ENCODE peak calls at places on chromosomes 2 and 18, in six cellular contexts. X, I, Z, Y, Q and R are unnamed samples.

GRCh38 chr2:158094487-158095092 is 7.1 kb upstream of the UPP2 start:
- DNase-seq in X (peak; percentile 45), I (no peak), Z (no peak), Y (no peak), Q (no peak), R (no peak)

GRCh38 chr18:74064510-74064909 is 83.1 kb downstream of the FBXO15 start:
- DNase-seq in X (no peak), I (no peak), Z (no peak), Y (no peak), Q (no peak), R (no peak)

GRCh38 chr2:202278944-202279343 is 13.4 kb downstream of the NOP58 start:
- DNase-seq in X (no peak), I (peak; percentile 38), Z (no peak), Y (no peak), Q (peak; percentile 88), R (no peak)

GRCh38 chr18:22169011-22169888 is at the start of gene GATA6:
- DNase-seq in X (peak; percentile 94), I (peak; percentile 75), Z (peak; percentile 78), Y (no peak), Q (peak; percentile 99), R (no peak)

GRCh38 chr18:10055125-10055750 is 141.4 kb downstream of the VAPA start:
- DNase-seq in X (no peak), I (no peak), Z (no peak), Y (no peak), Q (no peak), R (no peak)

GRCh38 chr2:28631514-28632206 is 120.0 kb upstream of the PPP1CB start:
- DNase-seq in X (no peak), I (no peak), Z (no peak), Y (no peak), Q (no peak), R (no peak)

GRCh38 chr2:127733816-127734537 is 32.7 kb downstream of the SFT2D3 start:
- DNase-seq in X (no peak), I (no peak), Z (no peak), Y (no peak), Q (peak; percentile 45), R (no peak)

GRCh38 chr2:75500633-75501032 is 60.1 kb downstream of the EVA1A start:
- DNase-seq in X (no peak), I (no peak), Z (no peak), Y (no peak), Q (no peak), R (no peak)

GRCh38 chr18:76529433-76529811 is 34.4 kb upstream of the ZNF516 start:
- DNase-seq in X (no peak), I (no peak), Z (no peak), Y (no peak), Q (no peak), R (no peak)

GRCh38 chr18:74994502-74995403 is 214.2 kb downstream of the PTGR3 start:
- DNase-seq in X (no peak), I (no peak), Z (peak; percentile 28), Y (peak; percentile 18), Q (no peak), R (no peak)

GRCh38 chr2:219679041-219679440 is 51.6 kb downstream of the SLC4A3 start:
- DNase-seq in X (no peak), I (no peak), Z (no peak), Y (no peak), Q (no peak), R (no peak)

GRCh38 chr2:201881731-201882130 is 75.4 kb downstream of the CDK15 start:
- DNase-seq in X (no peak), I (no peak), Z (no peak), Y (no peak), Q (no peak), R (no peak)

GRCh38 chr2:75558786-75559428 is 1.8 kb downstream of the EVA1A start:
- DNase-seq in X (no peak), I (no peak), Z (no peak), Y (no peak), Q (peak; percentile 58), R (no peak)

GRCh38 chr2:132676999-132677398 is 7.0 kb upstream of the LYPD1 start:
- DNase-seq in X (no peak), I (no peak), Z (no peak), Y (no peak), Q (no peak), R (no peak)

GRCh38 chr2:158011055-158011771 is 90.5 kb upstream of the UPP2 start:
- DNase-seq in X (no peak), I (no peak), Z (no peak), Y (no peak), Q (peak; percentile 7), R (no peak)

GRCh38 chr2:180124273-180124881 is 117.3 kb upstream of the CWC22 start:
- DNase-seq in X (no peak), I (peak; percentile 24), Z (no peak), Y (peak; percentile 59), Q (peak; percentile 82), R (no peak)

GRCh38 chr18:5556317-5556974 is 12.6 kb upstream of the EPB41L3 start:
- DNase-seq in X (no peak), I (no peak), Z (no peak), Y (no peak), Q (peak; percentile 66), R (no peak)

GRCh38 chr2:238403632-238404405 is 22.9 kb upstream of the ASB1 start:
- DNase-seq in X (no peak), I (no peak), Z (no peak), Y (no peak), Q (no peak), R (no peak)

GRCh38 chr2:211085056-211085680 is 528.8 kb downstream of the CPS1 start:
- DNase-seq in X (peak; percentile 21), I (peak; percentile 8), Z (no peak), Y (peak; percentile 10), Q (peak; percentile 62), R (no peak)

GRCh38 chr2:111250448-111251030 is 129.8 kb downstream of the BCL2L11 start:
- DNase-seq in X (no peak), I (no peak), Z (no peak), Y (no peak), Q (no peak), R (no peak)
- TF ChIP-seq CTCF in X (no peak), I (no peak), Z (no peak), Y (no peak), Q (no peak), R (no peak)

GRCh38 chr2:52178845-52179244 is 1146.9 kb upstream of the NRXN1 start:
- DNase-seq in X (no peak), I (no peak), Z (no peak), Y (no peak), Q (no peak), R (no peak)
- TF ChIP-seq CTCF in X (no peak), I (no peak), Z (no peak), Y (no peak), Q (no peak), R (no peak)

DNA sequence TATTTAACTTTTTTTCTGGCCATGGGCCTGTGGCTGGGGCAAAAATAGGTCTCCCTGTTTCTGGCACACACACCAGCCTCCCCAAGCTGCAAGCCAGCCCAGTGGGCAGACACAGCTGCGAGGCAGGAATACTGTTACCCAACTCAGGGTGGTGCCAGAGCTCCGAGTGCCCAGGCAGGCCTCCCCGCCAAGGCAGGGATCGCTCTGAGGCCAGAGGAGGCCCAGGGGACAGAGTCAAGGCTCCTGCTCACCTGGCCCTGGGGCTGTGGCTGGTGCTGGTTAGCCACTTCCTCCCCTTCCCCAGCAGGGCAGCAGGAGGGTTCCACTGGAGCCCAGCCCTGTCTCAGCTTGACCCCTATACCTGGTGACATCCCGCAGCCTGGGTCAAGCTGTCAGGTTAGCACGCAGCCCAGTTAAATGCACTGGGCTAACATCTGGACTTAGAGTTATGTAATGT is 67.1 kb upstream of the EPAS1 start:
- DNase-seq in X (peak; percentile 22), I (peak; percentile 35), Z (no peak), Y (no peak), Q (no peak), R (no peak)
- TF ChIP-seq CTCF in X (no peak), I (peak; percentile 63), Z (no peak), Y (no peak), Q (no peak), R (no peak)

GRCh38 chr2:227323818-227324217 is 1.2 kb upstream of the MFF start:
- DNase-seq in X (no peak), I (no peak), Z (no peak), Y (no peak), Q (no peak), R (no peak)

GRCh38 chr2:227326783-227327182 is 1.7 kb downstream of the MFF start:
- DNase-seq in X (no peak), I (no peak), Z (no peak), Y (no peak), Q (no peak), R (no peak)

GRCh38 chr2:227324671-227325055 is 388 bp upstream of the MFF start:
- DNase-seq in X (peak; percentile 31), I (peak; percentile 31), Z (no peak), Y (no peak), Q (no peak), R (no peak)

GRCh38 chr2:227325824-227326195 is 759 bp downstream of the MFF start:
- DNase-seq in X (peak; percentile 70), I (peak; percentile 22), Z (peak; percentile 64), Y (no peak), Q (peak; percentile 57), R (no peak)

GRCh38 chr2:227325056-227325823 is at the start of gene MFF:
- DNase-seq in X (peak; percentile 95), I (peak; percentile 87), Z (peak; percentile 92), Y (peak; percentile 95), Q (peak; percentile 95), R (peak; percentile 65)
- TF ChIP-seq CTCF in X (no peak), I (peak; percentile 37), Z (no peak), Y (peak; percentile 43), Q (peak; percentile 3), R (no peak)